ENCODE peak calls at places on chromosomes 16 and 17, in nine cellular contexts. A is amygdala; R is activated T-cell treated with anti-CD3 and anti-CD28 coated beads, Interleukin-2, amount 50 U/mL, for 72 hours; Y is EL; G is GM18507; L is nephron progenitor cell; I is heart right ventricle; Q is fibroblast of lung; K is body of pancreas. M is an unnamed sample.

GRCh38 chr16:76535-77272 is 1.3 kb upstream of the MPG start:
- DNase-seq in A (no peak), R (no peak), Y (peak; percentile 88), G (no peak), L (no peak), I (peak; percentile 78), Q (peak; percentile 86), K (peak; percentile 69), M (no peak)

GRCh38 chr17:34725008-34725407 is 145.6 kb downstream of the TMEM132E start:
- DNase-seq in A (no peak), R (no peak), Y (no peak), G (no peak), L (no peak), I (no peak), Q (no peak), K (no peak), M (no peak)

GRCh38 chr16:67544844-67545664 is 16.4 kb downstream of the RIPOR1 start:
- DNase-seq in A (no peak), R (no peak), Y (no peak), G (no peak), L (no peak), I (no peak), Q (no peak), K (no peak), M (no peak)

GRCh38 chr16:56450901-56451752 is at the start of the genes NUDT21 and OGFOD1:
- DNase-seq in A (peak; percentile 92), R (peak; percentile 95), Y (peak; percentile 99), G (peak; percentile 96), L (peak; percentile 86), I (peak; percentile 96), Q (peak; percentile 99), K (peak; percentile 95), M (peak; percentile 84)

GRCh38 chr16:11677451-11677951 is 9.2 kb downstream of the SNN start:
- DNase-seq in A (no peak), R (no peak), Y (peak; percentile 57), G (no peak), L (no peak), I (no peak), Q (peak; percentile 19), K (no peak), M (no peak)

GRCh38 chr16:23959069-23959800 is 123.5 kb downstream of the PRKCB start:
- DNase-seq in A (no peak), R (no peak), Y (no peak), G (no peak), L (no peak), I (no peak), Q (no peak), K (no peak), M (no peak)

GRCh38 chr17:74071280-74071679 is 132.2 kb upstream of the RPL38 start:
- DNase-seq in A (no peak), R (no peak), Y (no peak), G (no peak), L (no peak), I (no peak), Q (no peak), K (no peak), M (no peak)

GRCh38 chr16:67092227-67092626 is 17.5 kb upstream of the PHAF1 start:
- DNase-seq in A (no peak), R (no peak), Y (peak; percentile 76), G (no peak), L (no peak), I (no peak), Q (peak; percentile 82), K (no peak), M (no peak)

GRCh38 chr17:21573961-21574610 is 118.2 kb upstream of the KCNJ18 start:
- DNase-seq in A (peak; percentile 53), R (peak; percentile 48), Y (peak; percentile 45), G (no peak), L (no peak), I (peak; percentile 70), Q (peak; percentile 26), K (peak; percentile 55), M (no peak)

GRCh38 chr17:75587718-75588545 is at the start of gene MYO15B:
- DNase-seq in A (no peak), R (peak; percentile 82), Y (no peak), G (no peak), L (peak; percentile 75), I (peak; percentile 70), Q (no peak), K (peak; percentile 52), M (no peak)

GRCh38 chr17:78687944-78688343 is 94.1 kb downstream of the CYTH1 start:
- DNase-seq in A (no peak), R (no peak), Y (no peak), G (no peak), L (no peak), I (no peak), Q (no peak), K (no peak), M (no peak)

GRCh38 chr17:48478224-48479013 is 48.4 kb upstream of the SKAP1 start:
- DNase-seq in A (no peak), R (peak; percentile 46), Y (no peak), G (peak; percentile 42), L (no peak), I (no peak), Q (no peak), K (no peak), M (peak; percentile 90)

GRCh38 chr17:45273551-45273957 is 11.7 kb upstream of the SPATA32 start:
- DNase-seq in A (no peak), R (no peak), Y (no peak), G (no peak), L (no peak), I (no peak), Q (peak; percentile 67), K (no peak), M (no peak)

GRCh38 chr17:63247706-63248105 is 198.4 kb downstream of the CYB561 start:
- DNase-seq in A (no peak), R (no peak), Y (no peak), G (no peak), L (no peak), I (no peak), Q (no peak), K (no peak), M (no peak)

GRCh38 chr17:34623856-34624766 is 44.7 kb downstream of the TMEM132E start:
- DNase-seq in A (no peak), R (no peak), Y (no peak), G (no peak), L (no peak), I (no peak), Q (no peak), K (no peak), M (no peak)

GRCh38 chr16:19754644-19755036 is 36.6 kb downstream of the IQCK start:
- DNase-seq in A (no peak), R (no peak), Y (no peak), G (no peak), L (no peak), I (no peak), Q (no peak), K (no peak), M (no peak)

GRCh38 chr17:14301761-14302401 is 1.0 kb downstream of the HS3ST3B1 start:
- DNase-seq in A (no peak), R (peak; percentile 78), Y (peak; percentile 60), G (no peak), L (no peak), I (no peak), Q (peak; percentile 55), K (peak; percentile 26), M (peak; percentile 60)

GRCh38 chr16:9123871-9124270 is 32.4 kb downstream of the HAPSTR1 start:
- DNase-seq in A (no peak), R (peak; percentile 40), Y (no peak), G (no peak), L (no peak), I (no peak), Q (peak; percentile 31), K (peak; percentile 76), M (peak; percentile 20)

GRCh38 chr16:86739808-86740207 is 161.5 kb downstream of the FOXL1 start:
- DNase-seq in A (no peak), R (no peak), Y (no peak), G (no peak), L (no peak), I (no peak), Q (no peak), K (no peak), M (no peak)

GRCh38 chr16:58963479-58963878 is 229.4 kb upstream of the GOT2 start:
- DNase-seq in A (no peak), R (no peak), Y (no peak), G (no peak), L (no peak), I (no peak), Q (no peak), K (no peak), M (no peak)

M was measured in NK-92 treated with Interleukin-12 subunit alpha and Interleukin-12 subunit beta, amount 100 ng/mL, for 24 hours.